ENCODE peak calls at places on chromosome 4, in seven cellular contexts. Q, H, C, L, E, J and I are unnamed samples.

GRCh38 chr4:3388461-3389185 is 53.1 kb upstream of the HGFAC start:
- DNase-seq in L (peak), H (peak), E (peak), C (peak), J (peak), Q (peak), I (peak)

GRCh38 chr4:178752954-178753525 is 1310.8 kb upstream of the AGA start:
- DNase-seq in J (no peak), L (no peak), C (no peak), E (no peak), H (no peak), Q (no peak), I (no peak)

GRCh38 chr4:1201851-1202525 is 29.6 kb upstream of the SPON2 start:
- DNase-seq in J (peak), H (peak), Q (peak), E (peak), L (peak), C (no peak), I (no peak)

GRCh38 chr4:30443289-30443688 is 276.9 kb upstream of the PCDH7 start:
- DNase-seq in Q (no peak), L (no peak), J (no peak), E (no peak), H (no peak), C (no peak), I (no peak)

GRCh38 chr4:10164877-10165283 is 48.3 kb upstream of the WDR1 start:
- DNase-seq in Q (peak), H (peak), E (no peak), L (peak), J (peak), C (no peak), I (peak)

GRCh38 chr4:153755186-153755585 is 4.6 kb downstream of the RNF175 start:
- DNase-seq in J (no peak), H (no peak), E (no peak), L (no peak), Q (no peak), C (no peak), I (no peak)

GRCh38 chr4:71487324-71487677 is 148.5 kb downstream of the SLC4A4 start:
- DNase-seq in J (no peak), Q (no peak), H (no peak), L (no peak), E (no peak), C (no peak), I (no peak)

GRCh38 chr4:159222158-159222557 is 119.3 kb downstream of the RAPGEF2 start:
- DNase-seq in E (no peak), J (no peak), L (no peak), H (no peak), Q (no peak), C (no peak), I (no peak)

GRCh38 chr4:74613266-74613665 is 168.3 kb downstream of the AREG start:
- DNase-seq in J (no peak), C (no peak), H (peak), E (no peak), L (no peak), Q (no peak), I (no peak)

GRCh38 chr4:142698541-142698940 is 147.6 kb downstream of the INPP4B start:
- DNase-seq in E (no peak), Q (no peak), J (no peak), C (no peak), L (no peak), H (no peak), I (no peak)

GRCh38 chr4:102642571-102643298 is 118.0 kb downstream of the MANBA start:
- DNase-seq in J (no peak), H (peak), E (no peak), Q (no peak), L (peak), C (no peak), I (peak)

GRCh38 chr4:154686838-154687237 is 57.0 kb upstream of the LRAT start:
- DNase-seq in H (no peak), Q (no peak), L (peak), E (no peak), C (no peak), J (no peak), I (peak)

GRCh38 chr4:174697164-174697563 is 131.9 kb downstream of the GLRA3 start:
- DNase-seq in J (no peak), Q (no peak), E (no peak), C (peak), H (peak), L (peak), I (peak)

GRCh38 chr4:38856046-38856445 is 571 bp downstream of the TLR6 start:
- DNase-seq in H (no peak), L (no peak), J (no peak), E (peak), Q (no peak), C (no peak), I (no peak)

GRCh38 chr4:147927377-147928137 is 195.7 kb downstream of the ARHGAP10 start:
- DNase-seq in E (no peak), J (peak), C (peak), L (peak), H (no peak), Q (peak), I (no peak)

GRCh38 chr4:30953799-30954198 is 233.6 kb downstream of the PCDH7 start:
- DNase-seq in E (no peak), J (no peak), H (no peak), Q (no peak), L (no peak), C (no peak), I (no peak)

GRCh38 chr4:52914051-52914605 is 52.0 kb downstream of the RASL11B start:
- DNase-seq in Q (peak), H (peak), C (peak), J (peak), E (no peak), L (peak), I (peak)

GRCh38 chr4:22356996-22357596 is 158.8 kb downstream of the ADGRA3 start:
- DNase-seq in E (no peak), L (peak), C (no peak), J (peak), H (peak), Q (peak), I (peak)

GRCh38 chr4:158783775-158784174 is 14.9 kb downstream of the FNIP2 start:
- DNase-seq in E (no peak), C (no peak), Q (peak), J (no peak), L (peak), H (no peak), I (no peak)

GRCh38 chr4:88018471-88018870 is 11.0 kb downstream of the PKD2 start:
- DNase-seq in H (peak), C (no peak), J (peak), E (no peak), L (peak), Q (peak), I (peak)

GRCh38 chr4:12724520-12724919 is 759.6 kb downstream of the RAB28 start:
- DNase-seq in E (no peak), C (no peak), H (peak), Q (no peak), L (peak), J (no peak), I (peak)

GRCh38 chr4:4693258-4693657 is 151.4 kb upstream of the STX18 start:
- DNase-seq in H (no peak), L (no peak), J (no peak), C (no peak), Q (no peak), E (peak), I (no peak)

GRCh38 chr4:110823251-110823650 is 200.4 kb upstream of the PITX2 start:
- DNase-seq in H (peak), C (no peak), E (no peak), L (no peak), Q (peak), J (peak), I (peak)

GRCh38 chr4:72340803-72341431 is 228.1 kb downstream of the ADAMTS3 start:
- DNase-seq in J (no peak), E (no peak), C (no peak), H (no peak), L (no peak), Q (peak), I (peak)

DNA sequence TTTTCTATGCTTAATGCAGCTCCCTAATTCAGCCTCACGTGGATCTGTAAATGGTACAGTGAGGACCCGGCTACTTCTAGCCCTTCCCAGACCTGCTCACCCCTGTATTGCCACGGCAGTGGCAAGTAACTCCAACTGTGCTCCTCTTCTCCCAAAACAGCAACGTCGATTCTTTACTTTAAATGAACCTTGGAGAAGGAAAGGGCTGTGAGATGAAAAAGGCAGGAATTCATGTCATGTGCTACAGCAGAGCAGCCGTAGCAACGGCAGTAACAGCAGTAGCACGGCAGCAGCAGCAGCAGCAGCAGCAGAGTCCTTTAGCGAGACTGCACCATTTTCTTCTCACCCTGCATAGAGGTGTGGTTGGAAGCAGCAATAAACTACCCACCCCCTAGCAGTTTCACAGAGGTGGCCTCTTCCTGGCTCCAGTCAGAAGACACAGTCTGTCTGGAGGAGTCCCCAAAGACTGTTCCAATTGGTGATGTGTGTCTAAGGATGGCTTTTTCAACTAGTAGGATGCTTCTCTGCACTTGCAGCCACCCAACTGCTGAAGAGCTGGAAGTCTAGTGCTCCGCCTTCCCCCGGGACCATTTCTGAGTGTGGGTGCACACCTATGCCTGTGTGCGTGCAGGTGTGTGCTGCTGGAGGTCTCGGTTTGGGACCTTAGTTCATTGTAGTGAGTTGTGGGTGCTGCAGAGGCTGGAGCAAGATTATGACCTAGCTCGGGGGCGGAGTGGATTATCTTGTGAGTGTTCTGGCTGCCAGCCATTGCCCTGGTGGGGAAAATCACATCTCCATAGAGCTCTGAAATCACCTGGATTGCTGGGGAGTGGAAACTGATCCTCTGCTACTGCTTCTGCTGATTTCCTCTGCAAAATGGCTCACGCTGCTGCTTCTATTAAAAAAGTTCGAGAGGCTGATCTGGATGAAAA is 67.2 kb downstream of the ANK2 start:
- DNase-seq in L (no peak), E (no peak), Q (peak), C (no peak), J (no peak), H (peak), I (no peak)
- TF ChIP-seq CTCF in L (no peak), E (no peak), Q (no peak), C (no peak), J (no peak), H (no peak), I (no peak)

DNA sequence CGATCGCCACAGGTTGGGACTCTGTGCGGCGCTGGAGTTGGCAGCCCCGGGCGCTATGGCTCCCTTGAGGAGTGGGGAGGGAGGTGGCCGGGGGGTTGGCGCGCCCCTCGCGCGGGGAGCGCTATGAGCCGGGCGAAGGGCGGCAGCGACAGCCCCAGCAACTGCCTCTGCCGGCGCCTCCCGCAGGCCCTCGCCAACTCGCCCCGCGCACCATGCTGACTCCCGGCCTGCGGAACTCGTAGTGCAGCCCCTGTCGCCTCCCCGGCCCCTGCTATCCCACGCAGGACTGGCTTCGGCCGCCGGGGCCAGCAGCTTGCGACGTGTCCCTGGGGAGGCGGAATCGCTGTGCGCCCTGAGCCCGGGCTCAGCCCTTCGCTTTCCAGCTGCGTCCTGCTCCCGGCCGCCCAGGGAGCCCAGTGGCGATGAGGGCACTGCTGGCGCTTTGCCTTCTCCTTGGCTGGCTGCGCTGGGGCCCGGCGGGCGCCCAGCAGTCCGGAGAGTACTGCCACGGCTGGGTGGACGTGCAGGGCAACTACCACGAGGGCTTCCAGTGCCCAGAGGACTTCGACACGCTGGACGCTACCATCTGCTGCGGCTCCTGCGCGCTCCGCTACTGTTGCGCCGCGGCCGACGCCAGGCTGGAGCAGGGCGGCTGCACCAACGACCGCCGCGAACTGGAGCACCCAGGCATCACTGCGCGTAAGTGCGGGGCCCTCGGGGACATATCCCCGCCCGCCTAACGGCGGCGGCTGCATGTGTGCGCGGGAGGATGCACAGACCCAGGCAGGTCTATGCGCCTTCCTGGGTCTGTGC is 553 bp downstream of the SHISA3 start:
- DNase-seq in J (no peak), L (peak), E (peak), Q (peak), H (peak), C (no peak), I (peak)
- H3K4me3 ChIP-seq in J (peak), L (peak), E (peak), Q (peak), H (peak), C (peak), I (peak)

GRCh38 chr4:78612398-78613005 is 60.9 kb downstream of the ANXA3 start:
- DNase-seq in C (peak), J (peak), Q (peak), L (peak), H (peak), E (no peak), I (peak)
- TF ChIP-seq CTCF in C (peak), J (peak), Q (peak), L (peak), H (peak), E (peak), I (peak)

GRCh38 chr4:6696611-6697010 is 2.9 kb downstream of the S100P start:
- DNase-seq in Q (no peak), C (no peak), H (no peak), J (no peak), E (no peak), L (no peak), I (peak)
- H3K4me3 ChIP-seq in Q (no peak), C (no peak), H (no peak), J (no peak), E (no peak), L (no peak), I (no peak)

GRCh38 chr4:56259595-56259994 is 127.7 kb downstream of the AASDH start:
- DNase-seq in Q (no peak), L (no peak), H (no peak), J (no peak), C (no peak), E (no peak), I (no peak)

GRCh38 chr4:56260320-56260719 is 127.0 kb downstream of the AASDH start:
- DNase-seq in L (no peak), Q (no peak), E (no peak), J (no peak), C (no peak), H (no peak), I (no peak)

GRCh38 chr4:56252561-56253152 is 134.6 kb downstream of the AASDH start:
- DNase-seq in Q (no peak), J (no peak), C (no peak), H (no peak), E (no peak), L (no peak), I (no peak)

GRCh38 chr4:56253631-56254241 is 133.6 kb downstream of the AASDH start:
- DNase-seq in J (no peak), H (no peak), L (no peak), Q (no peak), E (no peak), C (no peak), I (no peak)

DNA sequence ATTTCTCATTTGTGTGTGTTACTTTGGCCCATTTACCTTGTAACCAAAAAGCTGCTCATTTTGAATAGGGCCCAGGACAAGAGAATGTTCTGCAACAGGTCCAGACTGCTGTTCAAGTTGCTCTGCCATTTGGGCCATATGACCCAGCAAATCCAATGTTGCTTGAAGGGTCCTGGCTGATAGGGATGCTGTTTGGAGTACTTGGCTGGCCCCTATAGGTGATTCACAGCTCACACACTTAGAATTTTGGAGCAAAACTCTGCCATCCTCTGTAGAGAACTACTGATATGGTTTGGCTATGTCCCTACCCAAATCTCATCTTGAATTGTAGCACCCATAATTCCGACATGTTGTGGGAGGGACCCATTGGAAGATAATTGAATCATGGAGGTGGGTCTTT is 131.5 kb downstream of the AASDH start:
- DNase-seq in J (no peak), E (no peak), Q (no peak), C (no peak), H (no peak), L (peak), I (peak)
- TF ChIP-seq CTCF in J (peak), E (no peak), Q (peak), C (no peak), H (no peak), L (no peak), I (no peak)

GRCh38 chr4:138887341-138887740 is 128.2 kb upstream of the NOCT start:
- DNase-seq in C (no peak), L (no peak), H (no peak), E (no peak), Q (no peak), J (no peak), I (no peak)
- H3K4me3 ChIP-seq in C (no peak), L (no peak), H (no peak), E (no peak), Q (no peak), J (no peak), I (no peak)